ENCODE peak calls at places on chromosomes 16 and 17, in six cellular contexts. X, R, S, I, T and G are unnamed samples.

GRCh38 chr17:29124135-29124930 is 55.9 kb downstream of the MYO18A start:
- DNase-seq in X (peak; percentile 43), R (no peak), S (peak; percentile 75), I (no peak), T (no peak), G (no peak)

GRCh38 chr16:30567991-30568638 is 3.4 kb downstream of the ZNF688 start:
- DNase-seq in X (no peak), R (peak; percentile 39), S (peak; percentile 26), I (no peak), T (no peak), G (no peak)

GRCh38 chr17:10875411-10875810 is 37.5 kb upstream of the PIRT start:
- DNase-seq in X (no peak), R (no peak), S (peak; percentile 14), I (no peak), T (no peak), G (no peak)

GRCh38 chr16:56591377-56592060 is 2.2 kb downstream of the MT3 start:
- DNase-seq in X (no peak), R (no peak), S (no peak), I (no peak), T (no peak), G (no peak)

GRCh38 chr16:10314811-10315210 is 71.0 kb upstream of the ATF7IP2 start:
- DNase-seq in X (no peak), R (no peak), S (no peak), I (no peak), T (no peak), G (no peak)

GRCh38 chr17:75047398-75048098 is 523 bp downstream of the KCTD2 start:
- DNase-seq in X (no peak), R (peak; percentile 34), S (no peak), I (peak; percentile 51), T (peak; percentile 9), G (peak; percentile 43)

GRCh38 chr17:7774037-7774659 is 56.6 kb downstream of the DNAH2 start:
- DNase-seq in X (no peak), R (no peak), S (peak; percentile 9), I (peak; percentile 64), T (no peak), G (no peak)

GRCh38 chr16:47320546-47321315 is 140.1 kb downstream of the ITFG1 start:
- DNase-seq in X (no peak), R (no peak), S (no peak), I (no peak), T (no peak), G (no peak)

GRCh38 chr17:8762012-8762411 is 3.7 kb upstream of the SPDYE4 start:
- DNase-seq in X (no peak), R (no peak), S (no peak), I (no peak), T (no peak), G (no peak)

GRCh38 chr16:72270531-72270930 is 98.6 kb upstream of the PMFBP1 start:
- DNase-seq in X (no peak), R (no peak), S (no peak), I (no peak), T (no peak), G (no peak)

GRCh38 chr17:45020354-45021138 is 30.9 kb downstream of the DCAKD start:
- DNase-seq in X (no peak), R (no peak), S (no peak), I (peak; percentile 70), T (no peak), G (no peak)

GRCh38 chr17:48002920-48003685 is 32.2 kb downstream of the CDK5RAP3 start:
- DNase-seq in X (no peak), R (no peak), S (no peak), I (no peak), T (no peak), G (no peak)

GRCh38 chr17:77332034-77332971 is 191.5 kb downstream of the SEC14L1 start:
- DNase-seq in X (no peak), R (no peak), S (no peak), I (peak; percentile 40), T (no peak), G (no peak)

GRCh38 chr17:40399185-40399584 is 18.5 kb downstream of the TOP2A start:
- DNase-seq in X (peak; percentile 19), R (no peak), S (peak; percentile 67), I (no peak), T (no peak), G (no peak)

GRCh38 chr17:48374650-48375230 is 55.3 kb downstream of the SKAP1 start:
- DNase-seq in X (peak; percentile 49), R (peak; percentile 23), S (peak; percentile 66), I (no peak), T (no peak), G (no peak)

GRCh38 chr17:82060614-82061013 is 5.0 kb downstream of the DUS1L start:
- DNase-seq in X (no peak), R (no peak), S (no peak), I (no peak), T (no peak), G (no peak)

GRCh38 chr17:42683407-42684031 is 1.2 kb downstream of the CNTNAP1 start:
- DNase-seq in X (no peak), R (no peak), S (no peak), I (no peak), T (no peak), G (no peak)

GRCh38 chr16:29995330-29995910 is at the start of gene HIRIP3:
- DNase-seq in X (peak; percentile 79), R (peak; percentile 85), S (peak; percentile 78), I (peak; percentile 91), T (peak; percentile 84), G (peak; percentile 84)

GRCh38 chr17:56793947-56794346 is 39.8 kb downstream of the C17orf67 start:
- DNase-seq in X (no peak), R (no peak), S (no peak), I (no peak), T (no peak), G (no peak)

GRCh38 chr16:73058221-73058615 is 10.3 kb upstream of the ZFHX3 start:
- DNase-seq in X (no peak), R (peak; percentile 37), S (no peak), I (no peak), T (peak; percentile 24), G (no peak)

GRCh38 chr16:54933281-54934150 is 2.9 kb downstream of the IRX5 start:
- DNase-seq in X (no peak), R (no peak), S (no peak), I (no peak), T (no peak), G (no peak)

GRCh38 chr17:44894642-44895041 is 4.6 kb downstream of the EFTUD2 start:
- DNase-seq in X (no peak), R (no peak), S (no peak), I (no peak), T (no peak), G (no peak)

GRCh38 chr16:73058616-73059409 is 10.9 kb upstream of the ZFHX3 start:
- DNase-seq in X (peak; percentile 26), R (no peak), S (no peak), I (no peak), T (no peak), G (no peak)

GRCh38 chr16:86931410-86931941 is 353.1 kb downstream of the FOXL1 start:
- DNase-seq in X (no peak), R (no peak), S (no peak), I (no peak), T (no peak), G (no peak)

GRCh38 chr17:62987136-62987535 is 21.1 kb downstream of the TANC2 start:
- DNase-seq in X (no peak), R (no peak), S (no peak), I (no peak), T (no peak), G (no peak)

GRCh38 chr17:57463103-57463885 is 207.0 kb downstream of the MSI2 start:
- DNase-seq in X (no peak), R (peak; percentile 76), S (no peak), I (no peak), T (peak; percentile 87), G (no peak)

GRCh38 chr16:57898961-57899360 is 72.0 kb downstream of the CNGB1 start:
- DNase-seq in X (no peak), R (no peak), S (no peak), I (no peak), T (no peak), G (no peak)

GRCh38 chr16:56763305-56763916 is 33.5 kb downstream of the NUP93 start:
- DNase-seq in X (no peak), R (no peak), S (no peak), I (no peak), T (no peak), G (no peak)

GRCh38 chr17:55624789-55625433 is 97.8 kb downstream of the TMEM100 start:
- DNase-seq in X (no peak), R (no peak), S (no peak), I (no peak), T (no peak), G (no peak)

GRCh38 chr16:84891149-84891795 is 71.5 kb downstream of the CRISPLD2 start:
- DNase-seq in X (no peak), R (no peak), S (no peak), I (no peak), T (no peak), G (no peak)

GRCh38 chr17:66373944-66374817 is 71.8 kb downstream of the PRKCA start:
- DNase-seq in X (peak; percentile 23), R (peak; percentile 18), S (no peak), I (no peak), T (no peak), G (no peak)

GRCh38 chr16:53745126-53745525 is 41.2 kb downstream of the FTO start:
- DNase-seq in X (no peak), R (no peak), S (no peak), I (no peak), T (no peak), G (no peak)

GRCh38 chr16:31455601-31456314 is 3.5 kb upstream of the ARMC5 start:
- DNase-seq in X (no peak), R (peak; percentile 33), S (no peak), I (no peak), T (no peak), G (no peak)

GRCh38 chr16:70267516-70267915 is 15.8 kb upstream of the EXOSC6 start:
- DNase-seq in X (no peak), R (no peak), S (peak; percentile 35), I (no peak), T (no peak), G (no peak)

GRCh38 chr17:77365584-77366186 is 224.9 kb downstream of the SEC14L1 start:
- DNase-seq in X (peak; percentile 52), R (peak; percentile 13), S (peak; percentile 35), I (no peak), T (no peak), G (peak; percentile 89)

GRCh38 chr16:28321700-28322411 is 29.5 kb downstream of the SBK1 start:
- DNase-seq in X (no peak), R (peak; percentile 53), S (peak; percentile 46), I (no peak), T (peak; percentile 26), G (no peak)

GRCh38 chr16:526181-527014 is 1.1 kb upstream of the CAPN15 start:
- DNase-seq in X (no peak), R (peak; percentile 29), S (no peak), I (no peak), T (peak; percentile 28), G (no peak)

GRCh38 chr17:61981323-61981722 is 53.5 kb upstream of the INTS2 start:
- DNase-seq in X (no peak), R (no peak), S (no peak), I (no peak), T (no peak), G (no peak)

GRCh38 chr17:82836823-82837357 is 2.9 kb downstream of the ZNF750 start:
- DNase-seq in X (no peak), R (no peak), S (no peak), I (no peak), T (no peak), G (peak; percentile 32)